ENCODE peak calls at places on chromosomes 16 and 17, in six cellular contexts. O is sigmoid colon, B is K562, U is GM12892, H is HCT116, M is upper lobe of left lung. J is an unnamed sample.

GRCh38 chr17:68705331-68706166 is 104.4 kb upstream of the FAM20A start:
- DNase-seq in H (no peak), M (no peak), B (no peak), U (no peak), O (no peak), J (no peak)

GRCh38 chr17:8022358-8023038 is 16.4 kb upstream of the ALOX15B start:
- DNase-seq in H (no peak), B (no peak), U (no peak), M (no peak), O (peak; percentile 17), J (no peak)

GRCh38 chr16:27945233-27945975 is 118.1 kb downstream of the GSG1L start:
- DNase-seq in H (no peak), B (no peak), M (no peak), U (no peak), O (peak; percentile 49), J (no peak)

GRCh38 chr17:55883112-55883511 is 132.3 kb downstream of the PCTP start:
- DNase-seq in M (no peak), B (peak; percentile 9), U (no peak), O (no peak), H (no peak), J (no peak)

GRCh38 chr16:30951785-30952184 is 2.9 kb downstream of the ORAI3 start:
- DNase-seq in B (no peak), M (no peak), O (peak; percentile 95), U (no peak), H (no peak), J (peak; percentile 54)

GRCh38 chr17:8753976-8754440 is 4.3 kb downstream of the SPDYE4 start:
- DNase-seq in U (no peak), B (no peak), M (no peak), O (no peak), H (peak; percentile 31), J (no peak)

GRCh38 chr16:17070882-17071592 is 399.7 kb downstream of the XYLT1 start:
- DNase-seq in U (peak; percentile 49), O (no peak), M (peak; percentile 63), B (no peak), H (no peak), J (peak; percentile 76)

GRCh38 chr17:75086496-75087181 is 1.1 kb upstream of the SLC16A5 start:
- DNase-seq in M (peak; percentile 41), B (no peak), H (no peak), O (no peak), U (no peak), J (peak; percentile 66)

GRCh38 chr17:83079340-83079747 is at the start of gene METRNL:
- DNase-seq in B (peak; percentile 88), M (peak; percentile 81), O (peak; percentile 92), H (no peak), U (peak; percentile 97), J (peak; percentile 87)

GRCh38 chr17:63840591-63841349 is 1.7 kb downstream of the SMARCD2 start:
- DNase-seq in O (no peak), M (no peak), H (no peak), B (no peak), U (no peak), J (no peak)

GRCh38 chr17:78144736-78145641 is 1.2 kb upstream of the C17orf99 start:
- DNase-seq in M (peak; percentile 94), U (no peak), H (no peak), B (no peak), O (peak; percentile 80), J (peak; percentile 54)

GRCh38 chr17:57747221-57748017 is 2.3 kb upstream of the CCDC182 start:
- DNase-seq in B (peak; percentile 62), U (no peak), O (no peak), H (peak; percentile 76), M (peak; percentile 29), J (peak; percentile 18)

GRCh38 chr17:59154335-59154720 is 658 bp downstream of the SKA2 start:
- DNase-seq in B (peak; percentile 23), O (peak; percentile 70), M (peak; percentile 33), H (no peak), U (no peak), J (peak; percentile 46)

GRCh38 chr16:56163938-56164337 is 27.4 kb upstream of the GNAO1 start:
- DNase-seq in H (no peak), U (no peak), M (no peak), B (no peak), O (no peak), J (no peak)

GRCh38 chr17:49588312-49588711 is 12.6 kb downstream of the NXPH3 start:
- DNase-seq in H (no peak), U (no peak), B (no peak), M (no peak), O (peak; percentile 15), J (no peak)

GRCh38 chr17:49687878-49688491 is 10.1 kb upstream of the SPOP start:
- DNase-seq in M (peak; percentile 57), U (no peak), H (no peak), B (no peak), O (no peak), J (no peak)

GRCh38 chr17:3963214-3964201 is 729 bp downstream of the ATP2A3 start:
- DNase-seq in U (peak; percentile 61), O (no peak), M (peak; percentile 64), B (peak; percentile 32), H (no peak), J (peak; percentile 73)

GRCh38 chr17:68097161-68097805 is 61.7 kb downstream of the KPNA2 start:
- DNase-seq in H (no peak), O (no peak), M (no peak), U (no peak), B (no peak), J (no peak)

GRCh38 chr17:65154770-65155589 is 17.8 kb downstream of the RGS9 start:
- DNase-seq in O (no peak), M (no peak), H (no peak), B (no peak), U (no peak), J (no peak)

GRCh38 chr16:67878846-67879245 is 5.8 kb upstream of the NRN1L start:
- DNase-seq in U (no peak), O (no peak), H (no peak), M (no peak), B (no peak), J (no peak)

GRCh38 chr17:82153745-82154375 is 55.8 kb upstream of the FASN start:
- DNase-seq in M (peak; percentile 93), B (peak; percentile 85), O (peak; percentile 90), H (peak; percentile 54), U (peak; percentile 87), J (peak; percentile 81)

GRCh38 chr17:6442775-6443174 is 1.5 kb upstream of the PIMREG start:
- DNase-seq in O (no peak), U (no peak), M (no peak), H (no peak), B (no peak), J (no peak)

GRCh38 chr17:1650731-1651558 is 1.3 kb upstream of the RILP start:
- DNase-seq in H (no peak), B (peak; percentile 17), U (no peak), O (no peak), M (no peak), J (peak; percentile 54)
- TF ChIP-seq POLR2AphosphoS5 in H (no peak), B (no peak), U (no peak), O (no peak), M (no peak), J (peak; percentile 80)

DNA sequence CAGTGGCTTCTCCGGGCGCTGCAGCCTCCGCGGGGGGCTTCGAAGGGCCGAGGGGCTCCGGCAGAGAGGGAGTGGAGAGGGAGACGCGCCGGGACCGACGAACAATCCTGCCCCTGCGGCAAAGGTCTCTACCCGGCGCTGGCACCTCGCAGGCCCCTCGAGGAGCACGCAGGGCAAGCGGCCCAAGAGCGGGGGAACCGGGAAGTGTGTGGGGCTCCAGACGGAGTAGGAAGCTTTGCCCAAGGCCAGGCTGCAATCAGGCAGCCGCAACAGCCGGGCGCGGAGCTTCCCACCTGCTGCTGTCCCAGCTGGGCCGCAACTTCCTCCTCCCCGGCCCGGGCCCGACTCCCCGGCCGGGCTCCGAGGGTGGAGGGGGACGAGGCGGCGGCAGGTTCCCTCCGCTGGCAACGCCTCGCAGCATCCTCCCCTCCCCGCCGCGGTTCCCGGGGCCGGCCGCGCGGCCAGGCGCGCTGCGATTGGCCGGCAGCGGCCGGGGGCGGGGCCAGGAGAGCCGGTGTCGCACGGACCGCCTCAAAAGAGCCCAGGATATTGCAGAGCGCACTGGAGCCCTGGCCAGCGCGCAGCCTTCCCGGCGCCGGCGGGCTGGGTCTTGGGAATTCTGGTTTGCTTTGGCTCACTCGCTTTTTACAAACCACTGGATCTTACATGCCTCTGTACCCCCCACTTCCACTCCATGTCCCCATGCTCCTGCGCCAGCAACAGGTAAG is at the start of gene KCNJ2:
- DNase-seq in B (peak; percentile 84), O (peak; percentile 91), U (peak; percentile 57), H (no peak), M (peak; percentile 93), J (peak; percentile 91)
- TF ChIP-seq POLR2A in B (no peak), O (peak; percentile 59), U (no peak), H (no peak), M (peak; percentile 96), J (peak; percentile 95)

GRCh38 chr17:76878568-76878967 is 10.4 kb downstream of the MGAT5B start:
- DNase-seq in H (no peak), M (no peak), U (no peak), O (no peak), B (no peak), J (no peak)

GRCh38 chr17:76880268-76880667 is 12.1 kb downstream of the MGAT5B start:
- DNase-seq in U (no peak), O (no peak), M (no peak), B (no peak), H (no peak), J (no peak)

GRCh38 chr17:76881408-76881807 is 13.2 kb downstream of the MGAT5B start:
- DNase-seq in B (no peak), O (no peak), H (no peak), U (no peak), M (no peak), J (no peak)

GRCh38 chr17:76879691-76880090 is 11.5 kb downstream of the MGAT5B start:
- DNase-seq in O (no peak), U (no peak), B (no peak), M (no peak), H (no peak), J (no peak)

DNA sequence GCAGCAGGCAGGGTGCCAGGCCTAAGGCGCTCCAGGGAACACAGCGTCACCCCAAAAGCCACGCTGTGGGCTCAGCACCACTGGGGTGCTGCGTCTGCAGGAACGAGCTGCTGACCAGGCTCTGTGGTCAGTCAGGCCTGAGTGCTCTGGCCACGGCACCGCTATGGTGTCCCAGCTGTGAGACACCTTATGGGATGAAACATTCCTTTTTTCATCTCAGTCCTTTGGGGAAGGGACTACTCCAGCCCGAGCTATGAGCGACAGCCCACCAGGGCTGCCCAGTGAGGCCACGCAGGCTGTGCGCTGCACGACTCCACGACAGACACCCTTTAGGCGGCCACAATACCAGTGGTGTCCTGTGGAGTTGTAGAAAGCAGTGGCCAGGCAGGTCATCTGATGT is 11.1 kb downstream of the MGAT5B start:
- DNase-seq in B (no peak), M (no peak), U (no peak), H (no peak), O (no peak), J (no peak)
- TF ChIP-seq POLR2AphosphoS5 in B (no peak), M (no peak), U (no peak), H (no peak), O (no peak), J (no peak)

DNA sequence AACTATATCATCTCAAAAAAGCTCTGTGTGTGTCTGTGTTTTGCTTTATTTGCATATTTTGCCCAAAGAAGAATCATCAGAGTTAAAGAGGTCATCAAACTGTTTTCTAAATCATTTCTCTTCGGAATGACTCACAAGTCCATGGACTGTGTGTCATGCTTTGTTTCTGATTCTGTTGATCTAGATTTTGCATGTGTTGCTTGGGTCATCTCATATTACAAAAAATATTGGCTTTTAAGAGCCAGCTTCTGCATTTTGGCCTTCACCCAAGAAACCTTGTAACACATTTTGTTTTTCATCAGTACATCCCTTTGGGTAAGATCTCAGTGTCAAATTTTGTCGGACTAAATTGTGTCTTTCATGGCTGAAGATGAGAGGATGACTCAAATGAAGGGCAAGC is 471.1 kb upstream of the HSBP1 start:
- DNase-seq in M (no peak), B (no peak), H (no peak), O (no peak), U (no peak), J (no peak)
- TF ChIP-seq POLR2A in M (no peak), B (no peak), H (no peak), O (no peak), U (no peak), J (no peak)

J was measured in transverse colon.